ENCODE peak calls at places on chromosomes 6 and 20, in six cellular contexts. I is fibroblast of the aortic adventitia; Q is effector memory CD4-positive, alpha-beta T cell; T is mesendoderm; L is GM06990; X is cardiac fibroblast. K is an unnamed sample.

GRCh38 chr6:11429577-11429976 is 108.0 kb upstream of the TMEM170B start:
- DNase-seq in I (no peak), Q (no peak), T (peak; percentile 96), L (no peak), X (no peak), K (no peak)

GRCh38 chr20:56422824-56423189 is 10.7 kb downstream of the CASS4 start:
- DNase-seq in I (no peak), Q (no peak), T (no peak), L (no peak), X (peak; percentile 51), K (no peak)

GRCh38 chr20:47993035-47993755 is 207.9 kb upstream of the SULF2 start:
- DNase-seq in I (no peak), Q (no peak), T (no peak), L (no peak), X (no peak), K (no peak)

GRCh38 chr6:45538636-45539035 is 160.9 kb upstream of the SUPT3H start:
- DNase-seq in I (peak; percentile 24), Q (no peak), T (no peak), L (no peak), X (no peak), K (no peak)

GRCh38 chr20:31720486-31721407 is 1.9 kb downstream of the BCL2L1 start:
- DNase-seq in I (no peak), Q (no peak), T (peak; percentile 37), L (peak; percentile 43), X (no peak), K (peak; percentile 36)

GRCh38 chr20:3696745-3697587 is 15.2 kb upstream of the ADAM33 start:
- DNase-seq in I (no peak), Q (no peak), T (no peak), L (no peak), X (no peak), K (no peak)

GRCh38 chr6:168037242-168037641 is 39.8 kb downstream of the KIF25 start:
- DNase-seq in I (no peak), Q (no peak), T (no peak), L (no peak), X (no peak), K (no peak)

GRCh38 chr6:149723771-149724417 is 6.0 kb upstream of the LATS1 start:
- DNase-seq in I (peak; percentile 81), Q (no peak), T (peak; percentile 66), L (no peak), X (peak; percentile 88), K (peak; percentile 65)

GRCh38 chr6:42315991-42316378 is 98.3 kb upstream of the MRPS10 start:
- DNase-seq in I (peak; percentile 96), Q (no peak), T (peak; percentile 96), L (no peak), X (peak; percentile 88), K (no peak)

GRCh38 chr20:62768815-62769287 is 27.4 kb upstream of the MRGBP start:
- DNase-seq in I (peak; percentile 84), Q (no peak), T (no peak), L (no peak), X (peak; percentile 91), K (no peak)

GRCh38 chr6:122704086-122704485 is 75.4 kb upstream of the FABP7 start:
- DNase-seq in I (no peak), Q (no peak), T (no peak), L (no peak), X (no peak), K (no peak)

GRCh38 chr6:150878347-150879213 is 13.1 kb downstream of the MTHFD1L start:
- DNase-seq in I (no peak), Q (no peak), T (peak; percentile 73), L (no peak), X (no peak), K (no peak)
- H3K4me3 ChIP-seq in I (no peak overlapping the region), Q (no peak overlapping the region), T (no peak overlapping the region), L (no peak overlapping the region), X (no peak overlapping the region), K (no peak overlapping the region)

GRCh38 chr6:152634773-152635172 is 2.4 kb downstream of the SYNE1 start:
- DNase-seq in I (no peak), Q (no peak), T (no peak), L (peak; percentile 19), X (no peak), K (no peak)
- H3K4me3 ChIP-seq in I (no peak overlapping the region), Q (no peak overlapping the region), T (no peak overlapping the region), L (no peak overlapping the region), X (no peak overlapping the region), K (no peak overlapping the region)

DNA sequence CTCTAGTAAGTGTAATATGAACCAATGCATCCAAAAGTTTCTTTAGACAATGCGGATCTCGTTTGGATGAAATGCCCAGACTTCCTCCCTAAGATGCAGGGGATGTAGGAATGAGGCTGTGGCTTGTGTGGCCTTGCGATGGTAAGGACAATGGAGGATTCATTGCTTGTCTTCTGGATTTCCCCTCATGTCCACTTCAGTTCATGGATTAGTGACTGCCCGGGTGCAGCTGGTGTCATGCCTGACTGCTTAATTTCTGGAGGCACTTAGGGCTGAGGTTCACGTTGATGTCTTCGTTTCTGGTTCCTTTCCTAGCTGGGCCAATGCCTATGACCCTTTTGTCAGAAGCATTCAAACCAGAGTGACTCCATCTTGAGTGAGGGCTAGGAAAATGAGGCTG is 93.8 kb downstream of the SCP2D1 start:
- DNase-seq in I (no peak), Q (no peak), T (no peak), L (no peak), X (no peak), K (no peak)
- H3K4me3 ChIP-seq in I (no peak overlapping the region), Q (no peak overlapping the region), T (no peak overlapping the region), L (no peak overlapping the region), X (no peak overlapping the region), K (no peak overlapping the region)

GRCh38 chr6:110358536-110359148 is 493 bp upstream of the METTL24 start:
- DNase-seq in I (no peak), Q (no peak), T (no peak), L (no peak), X (no peak), K (no peak)
- H3K4me3 ChIP-seq in I (no peak overlapping the region), Q (no peak overlapping the region), T (no peak overlapping the region), L (no peak overlapping the region), X (no peak overlapping the region), K (no peak overlapping the region)

GRCh38 chr6:107674995-107675738 is 148.9 kb downstream of the SCML4 start:
- DNase-seq in I (peak; percentile 86), Q (peak; percentile 64), T (peak; percentile 92), L (peak; percentile 86), X (peak; percentile 92), K (peak; percentile 76)
- H3K4me3 ChIP-seq in I (no peak overlapping the region), Q (peak overlapping the region; percentile 7), T (no peak overlapping the region), L (no peak overlapping the region), X (no peak overlapping the region), K (peak overlapping the region; percentile 28)

DNA sequence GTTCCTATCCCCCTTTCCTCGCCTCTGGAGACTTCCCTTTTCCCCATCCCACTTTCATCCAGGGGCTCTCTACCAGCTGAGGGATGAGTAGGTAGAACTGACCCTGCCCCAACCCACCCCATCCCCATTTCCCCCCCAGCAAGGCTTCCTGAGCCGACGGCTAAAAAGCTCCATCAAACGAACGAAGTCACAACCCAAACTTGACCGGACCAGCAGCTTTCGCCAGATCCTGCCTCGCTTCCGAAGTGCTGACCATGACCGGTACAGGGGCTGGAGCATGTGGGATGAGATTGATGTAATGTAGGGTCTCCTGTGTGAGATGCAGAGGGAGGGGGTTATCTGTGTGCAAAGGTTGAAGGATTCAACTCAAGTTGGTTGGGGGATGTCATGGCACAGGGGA is 12.7 kb downstream of the SYNGAP1 start:
- DNase-seq in I (no peak), Q (no peak), T (no peak), L (no peak), X (no peak), K (no peak)
- H3K4me3 ChIP-seq in I (no peak overlapping the region), Q (no peak overlapping the region), T (no peak overlapping the region), L (no peak overlapping the region), X (no peak overlapping the region), K (no peak overlapping the region)

DNA sequence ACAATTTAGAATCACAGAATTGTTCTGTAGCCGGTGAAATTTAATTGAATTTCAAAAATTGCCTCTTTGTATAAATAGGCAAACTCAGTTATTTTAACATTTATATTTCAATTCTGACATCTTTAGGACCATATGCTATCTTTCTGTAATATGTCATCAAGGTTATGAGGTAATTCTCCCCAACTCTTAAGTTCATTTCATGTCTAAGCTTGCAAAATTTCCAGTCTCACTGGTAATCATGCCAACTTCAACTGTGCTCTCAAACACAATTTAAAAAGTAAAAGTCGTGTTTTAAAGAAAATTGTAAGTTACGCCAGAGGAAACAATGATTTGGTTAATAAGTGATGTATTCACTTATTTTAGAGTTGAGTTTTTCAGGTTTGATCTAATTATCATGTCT is 1.4 kb downstream of the NCOA7 start:
- DNase-seq in I (peak; percentile 43), Q (no peak), T (no peak), L (no peak), X (no peak), K (no peak)
- H3K4me3 ChIP-seq in I (peak overlapping the region; percentile 77), Q (no peak overlapping the region), T (no peak overlapping the region), L (no peak overlapping the region), X (peak overlapping the region; percentile 82), K (no peak overlapping the region)

DNA sequence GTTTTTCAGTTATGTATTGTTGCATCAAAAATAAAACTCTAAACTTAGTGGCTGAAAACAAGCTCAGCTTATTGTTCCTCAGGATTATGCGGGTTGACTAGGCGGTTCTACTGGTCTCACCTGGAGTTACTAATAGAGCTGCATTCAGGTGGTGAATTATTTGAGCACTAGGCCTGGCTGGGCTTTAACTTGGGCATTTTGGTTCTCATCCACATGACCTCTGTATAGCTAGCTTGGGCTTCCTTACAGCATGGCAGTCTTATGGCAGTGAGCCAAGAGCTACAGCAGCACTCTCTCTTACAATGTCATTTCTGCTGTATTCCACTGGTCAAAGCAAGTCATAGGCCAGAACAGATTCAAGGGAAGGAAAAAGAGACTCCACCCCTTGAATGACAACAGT is 1.6 kb downstream of the PGBD1 start:
- DNase-seq in I (no peak), Q (no peak), T (no peak), L (no peak), X (peak; percentile 13), K (no peak)
- H3K4me3 ChIP-seq in I (no peak overlapping the region), Q (no peak overlapping the region), T (no peak overlapping the region), L (no peak overlapping the region), X (no peak overlapping the region), K (no peak overlapping the region)

GRCh38 chr6:31173406-31173805 is 2.9 kb upstream of the POU5F1 start:
- DNase-seq in I (no peak), Q (no peak), T (no peak), L (no peak), X (no peak), K (no peak)
- H3K4me3 ChIP-seq in I (no peak overlapping the region), Q (no peak overlapping the region), T (no peak overlapping the region), L (no peak overlapping the region), X (no peak overlapping the region), K (no peak overlapping the region)